ENCODE peak calls at places on chromosomes 4 and X, in six cellular contexts. One of them, this sample, is unnamed.

GRCh38 chr4:31107362-31107761 is 387.2 kb downstream of the PCDH7 start:
- DNase-seq in HFFc6: no peak
- DNase-seq in GM20000: no peak
- DNase-seq in pancreas: no peak
- DNase-seq in fibroblast of mammary gland: no peak
- DNase-seq in left ventricle myocardium inferior: no peak
- DNase-seq in this sample: no peak

GRCh38 chrX:153635788-153636668 is 11.0 kb upstream of the DUSP9 start:
- DNase-seq in left ventricle myocardium inferior: no peak
- DNase-seq in fibroblast of mammary gland: peak; percentile 4
- DNase-seq in pancreas: peak; percentile 48
- DNase-seq in HFFc6: peak; percentile 13
- DNase-seq in GM20000: peak; percentile 22
- DNase-seq in this sample: no peak

GRCh38 chrX:13051529-13052172 is 7.2 kb upstream of the FAM9C start:
- DNase-seq in fibroblast of mammary gland: no peak
- DNase-seq in HFFc6: no peak
- DNase-seq in pancreas: no peak
- DNase-seq in left ventricle myocardium inferior: no peak
- DNase-seq in GM20000: peak; percentile 41
- DNase-seq in this sample: no peak

GRCh38 chr4:147088141-147088540 is 142.5 kb upstream of the TTC29 start:
- DNase-seq in left ventricle myocardium inferior: no peak
- DNase-seq in HFFc6: no peak
- DNase-seq in GM20000: no peak
- DNase-seq in fibroblast of mammary gland: peak; percentile 25
- DNase-seq in pancreas: no peak
- DNase-seq in this sample: no peak

GRCh38 chrX:20968996-20969395 is 405.2 kb upstream of the CNKSR2 start:
- DNase-seq in GM20000: no peak
- DNase-seq in HFFc6: no peak
- DNase-seq in pancreas: no peak
- DNase-seq in fibroblast of mammary gland: peak; percentile 4
- DNase-seq in left ventricle myocardium inferior: no peak
- DNase-seq in this sample: no peak

GRCh38 chr4:71259305-71259704 is 79.5 kb upstream of the SLC4A4 start:
- DNase-seq in GM20000: no peak
- DNase-seq in fibroblast of mammary gland: no peak
- DNase-seq in left ventricle myocardium inferior: no peak
- DNase-seq in pancreas: no peak
- DNase-seq in HFFc6: no peak
- DNase-seq in this sample: no peak

GRCh38 chrX:86028681-86029080 is 18.7 kb downstream of the CHM start:
- DNase-seq in HFFc6: no peak
- DNase-seq in fibroblast of mammary gland: peak; percentile 16
- DNase-seq in left ventricle myocardium inferior: no peak
- DNase-seq in pancreas: no peak
- DNase-seq in GM20000: no peak
- DNase-seq in this sample: no peak

GRCh38 chr4:40255722-40256281 is 59.0 kb downstream of the RHOH start:
- DNase-seq in GM20000: no peak
- DNase-seq in pancreas: no peak
- DNase-seq in HFFc6: peak; percentile 99
- DNase-seq in fibroblast of mammary gland: peak; percentile 100
- DNase-seq in left ventricle myocardium inferior: no peak
- DNase-seq in this sample: peak; percentile 83

GRCh38 chrX:84747516-84747915 is 245.3 kb upstream of the HDX start:
- DNase-seq in HFFc6: no peak
- DNase-seq in GM20000: no peak
- DNase-seq in left ventricle myocardium inferior: no peak
- DNase-seq in fibroblast of mammary gland: no peak
- DNase-seq in pancreas: no peak
- DNase-seq in this sample: no peak

GRCh38 chr4:165048170-165048569 is 5.5 kb upstream of the TRIM75 start:
- DNase-seq in HFFc6: no peak
- DNase-seq in pancreas: no peak
- DNase-seq in left ventricle myocardium inferior: no peak
- DNase-seq in GM20000: no peak
- DNase-seq in fibroblast of mammary gland: no peak
- DNase-seq in this sample: no peak

GRCh38 chrX:41045960-41046567 is 39.2 kb upstream of the USP9X start:
- DNase-seq in fibroblast of mammary gland: peak; percentile 71
- DNase-seq in GM20000: no peak
- DNase-seq in left ventricle myocardium inferior: no peak
- DNase-seq in HFFc6: no peak
- DNase-seq in pancreas: no peak
- DNase-seq in this sample: peak; percentile 22

GRCh38 chrX:101229155-101229554 is 9.6 kb downstream of the DRP2 start:
- DNase-seq in pancreas: no peak
- DNase-seq in left ventricle myocardium inferior: no peak
- DNase-seq in fibroblast of mammary gland: peak; percentile 78
- DNase-seq in HFFc6: peak; percentile 64
- DNase-seq in GM20000: no peak
- DNase-seq in this sample: no peak

GRCh38 chr4:139242511-139243051 is 37.4 kb downstream of the MGARP start:
- DNase-seq in HFFc6: peak; percentile 81
- DNase-seq in GM20000: no peak
- DNase-seq in left ventricle myocardium inferior: no peak
- DNase-seq in pancreas: no peak
- DNase-seq in fibroblast of mammary gland: peak; percentile 73
- DNase-seq in this sample: no peak

GRCh38 chr4:99540287-99540939 is 23.4 kb downstream of the TRMT10A start:
- DNase-seq in left ventricle myocardium inferior: no peak
- DNase-seq in pancreas: no peak
- DNase-seq in fibroblast of mammary gland: no peak
- DNase-seq in HFFc6: no peak
- DNase-seq in GM20000: no peak
- DNase-seq in this sample: no peak

GRCh38 chrX:20029728-20030127 is 38.9 kb upstream of the BCLAF3 start:
- DNase-seq in HFFc6: no peak
- DNase-seq in GM20000: no peak
- DNase-seq in left ventricle myocardium inferior: no peak
- DNase-seq in pancreas: no peak
- DNase-seq in fibroblast of mammary gland: no peak
- DNase-seq in this sample: no peak

GRCh38 chrX:140157611-140158010 is 192.3 kb upstream of the CXorf66 start:
- DNase-seq in HFFc6: no peak
- DNase-seq in GM20000: no peak
- DNase-seq in left ventricle myocardium inferior: no peak
- DNase-seq in pancreas: no peak
- DNase-seq in fibroblast of mammary gland: peak; percentile 18
- DNase-seq in this sample: no peak

GRCh38 chrX:2696698-2697215 is 5.7 kb downstream of the CD99 start:
- DNase-seq in pancreas: no peak
- DNase-seq in left ventricle myocardium inferior: no peak
- DNase-seq in fibroblast of mammary gland: peak; percentile 95
- DNase-seq in HFFc6: peak; percentile 93
- DNase-seq in GM20000: peak; percentile 70
- DNase-seq in this sample: peak; percentile 50

GRCh38 chr4:172819353-172819752 is 349.3 kb upstream of the GALNT7 start:
- DNase-seq in left ventricle myocardium inferior: no peak
- DNase-seq in GM20000: no peak
- DNase-seq in pancreas: no peak
- DNase-seq in fibroblast of mammary gland: no peak
- DNase-seq in HFFc6: no peak
- DNase-seq in this sample: no peak

GRCh38 chr4:170750519-170750918 is 660.8 kb upstream of the AADAT start:
- DNase-seq in left ventricle myocardium inferior: no peak
- DNase-seq in HFFc6: no peak
- DNase-seq in pancreas: no peak
- DNase-seq in GM20000: no peak
- DNase-seq in fibroblast of mammary gland: no peak
- DNase-seq in this sample: no peak

GRCh38 chr4:37483610-37484009 is 202.6 kb downstream of the RELL1 start:
- DNase-seq in left ventricle myocardium inferior: no peak
- DNase-seq in pancreas: no peak
- DNase-seq in fibroblast of mammary gland: no peak
- DNase-seq in GM20000: no peak
- DNase-seq in HFFc6: no peak
- DNase-seq in this sample: no peak
- TF ChIP-seq CTCF in left ventricle myocardium inferior: no peak
- TF ChIP-seq CTCF in pancreas: no peak
- TF ChIP-seq CTCF in fibroblast of mammary gland: no peak
- TF ChIP-seq CTCF in GM20000: no peak
- TF ChIP-seq CTCF in HFFc6: no peak
- TF ChIP-seq CTCF in this sample: no peak

GRCh38 chrX:77087529-77088169 is 359.5 kb upstream of the FGF16 start:
- DNase-seq in left ventricle myocardium inferior: no peak
- DNase-seq in fibroblast of mammary gland: peak; percentile 7
- DNase-seq in GM20000: no peak
- DNase-seq in HFFc6: peak; percentile 13
- DNase-seq in pancreas: no peak
- DNase-seq in this sample: no peak
- TF ChIP-seq CTCF in left ventricle myocardium inferior: no peak
- TF ChIP-seq CTCF in fibroblast of mammary gland: no peak
- TF ChIP-seq CTCF in GM20000: no peak
- TF ChIP-seq CTCF in HFFc6: no peak
- TF ChIP-seq CTCF in pancreas: no peak
- TF ChIP-seq CTCF in this sample: no peak

GRCh38 chrX:39891781-39892180 is 206.0 kb downstream of the BCOR start:
- DNase-seq in HFFc6: no peak
- DNase-seq in fibroblast of mammary gland: no peak
- DNase-seq in left ventricle myocardium inferior: no peak
- DNase-seq in GM20000: no peak
- DNase-seq in pancreas: no peak
- DNase-seq in this sample: no peak

GRCh38 chrX:39893417-39894338 is 204.1 kb downstream of the BCOR start:
- DNase-seq in fibroblast of mammary gland: no peak
- DNase-seq in pancreas: no peak
- DNase-seq in GM20000: no peak
- DNase-seq in left ventricle myocardium inferior: no peak
- DNase-seq in HFFc6: no peak
- DNase-seq in this sample: no peak

GRCh38 chrX:39889704-39890103 is 208.1 kb downstream of the BCOR start:
- DNase-seq in fibroblast of mammary gland: no peak
- DNase-seq in GM20000: no peak
- DNase-seq in pancreas: no peak
- DNase-seq in HFFc6: no peak
- DNase-seq in left ventricle myocardium inferior: no peak
- DNase-seq in this sample: no peak

GRCh38 chrX:39888730-39889129 is 209.0 kb downstream of the BCOR start:
- DNase-seq in left ventricle myocardium inferior: no peak
- DNase-seq in GM20000: no peak
- DNase-seq in pancreas: no peak
- DNase-seq in HFFc6: no peak
- DNase-seq in fibroblast of mammary gland: no peak
- DNase-seq in this sample: no peak

GRCh38 chrX:39890807-39891206 is 207.0 kb downstream of the BCOR start:
- DNase-seq in fibroblast of mammary gland: no peak
- DNase-seq in left ventricle myocardium inferior: no peak
- DNase-seq in pancreas: no peak
- DNase-seq in HFFc6: no peak
- DNase-seq in GM20000: no peak
- DNase-seq in this sample: no peak
- TF ChIP-seq CTCF in fibroblast of mammary gland: no peak
- TF ChIP-seq CTCF in left ventricle myocardium inferior: no peak
- TF ChIP-seq CTCF in pancreas: no peak
- TF ChIP-seq CTCF in HFFc6: no peak
- TF ChIP-seq CTCF in GM20000: no peak
- TF ChIP-seq CTCF in this sample: no peak

GRCh38 chr4:140427104-140427918 is at the start of gene CLGN:
- DNase-seq in fibroblast of mammary gland: peak; percentile 31
- DNase-seq in GM20000: peak; percentile 73
- DNase-seq in pancreas: peak; percentile 90
- DNase-seq in HFFc6: no peak
- DNase-seq in left ventricle myocardium inferior: peak; percentile 77
- DNase-seq in this sample: no peak

GRCh38 chr4:140427919-140428471 is 547 bp upstream of the CLGN start:
- DNase-seq in pancreas: no peak
- DNase-seq in GM20000: no peak
- DNase-seq in fibroblast of mammary gland: no peak
- DNase-seq in left ventricle myocardium inferior: no peak
- DNase-seq in HFFc6: no peak
- DNase-seq in this sample: no peak

GRCh38 chr4:140423106-140423505 is 4.3 kb downstream of the CLGN start:
- DNase-seq in pancreas: no peak
- DNase-seq in fibroblast of mammary gland: peak; percentile 69
- DNase-seq in GM20000: no peak
- DNase-seq in HFFc6: no peak
- DNase-seq in left ventricle myocardium inferior: no peak
- DNase-seq in this sample: no peak

DNA sequence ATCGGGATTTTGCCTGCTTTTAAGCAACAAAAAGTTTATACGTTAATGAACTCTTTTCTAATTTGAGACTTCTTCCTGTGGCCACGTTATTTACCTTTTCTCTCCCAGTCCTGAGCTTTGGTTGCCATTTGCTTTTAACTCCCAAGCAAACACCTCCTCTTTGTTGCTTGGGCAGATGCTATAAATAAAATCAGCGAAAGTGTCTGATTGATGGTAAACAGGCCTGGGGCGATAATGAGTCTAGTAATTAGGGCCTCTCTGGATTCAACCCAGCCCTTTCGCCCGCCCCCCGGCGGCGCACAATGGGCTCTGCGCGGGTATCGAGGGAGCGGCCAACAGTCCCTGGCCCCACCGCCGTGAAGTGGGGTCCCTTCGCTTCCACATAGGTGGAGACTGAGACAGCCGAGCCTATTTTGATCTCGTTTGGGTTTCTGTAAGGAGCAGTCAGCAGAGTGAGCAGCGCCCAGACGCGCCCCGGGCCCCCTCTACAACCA is 791 bp downstream of the CLGN start:
- DNase-seq in HFFc6: no peak
- DNase-seq in pancreas: no peak
- DNase-seq in fibroblast of mammary gland: no peak
- DNase-seq in left ventricle myocardium inferior: peak; percentile 44
- DNase-seq in GM20000: peak; percentile 16
- DNase-seq in this sample: no peak
- TF ChIP-seq CTCF in HFFc6: no peak
- TF ChIP-seq CTCF in pancreas: no peak
- TF ChIP-seq CTCF in fibroblast of mammary gland: peak; percentile 11
- TF ChIP-seq CTCF in left ventricle myocardium inferior: no peak
- TF ChIP-seq CTCF in GM20000: no peak
- TF ChIP-seq CTCF in this sample: peak; percentile 15

DNA sequence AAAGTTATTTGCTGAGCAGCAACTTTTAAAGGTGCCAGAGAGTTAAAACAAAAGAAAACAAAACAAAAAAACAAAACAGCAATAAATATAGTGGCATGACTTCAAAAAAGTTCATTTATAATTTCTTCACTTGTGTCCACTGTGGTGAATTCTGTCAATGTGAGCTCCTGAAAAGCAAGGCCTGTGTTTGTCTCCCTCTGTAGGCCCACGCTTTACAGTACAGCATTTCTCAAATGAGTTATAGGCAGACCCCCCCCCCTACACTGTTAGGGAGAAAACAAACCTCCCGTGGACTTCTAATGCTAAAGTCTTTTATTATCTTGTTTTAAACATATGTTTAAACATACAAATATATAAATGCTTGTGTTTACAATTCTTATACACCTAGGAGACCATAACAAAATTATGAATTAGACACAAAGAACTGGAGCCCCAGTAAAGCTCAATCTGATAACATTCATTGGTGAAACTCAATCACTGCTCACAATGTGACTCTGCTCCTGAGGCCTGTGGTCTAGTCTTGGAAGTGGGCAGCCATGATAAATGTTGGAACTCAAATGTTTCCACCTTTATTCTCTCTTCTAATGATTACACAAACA is 47.0 kb upstream of the SCOC start:
- DNase-seq in pancreas: no peak
- DNase-seq in GM20000: no peak
- DNase-seq in fibroblast of mammary gland: peak; percentile 67
- DNase-seq in left ventricle myocardium inferior: no peak
- DNase-seq in HFFc6: peak; percentile 33
- DNase-seq in this sample: no peak
- TF ChIP-seq CTCF in pancreas: peak; percentile 21
- TF ChIP-seq CTCF in GM20000: no peak
- TF ChIP-seq CTCF in fibroblast of mammary gland: peak; percentile 87
- TF ChIP-seq CTCF in left ventricle myocardium inferior: peak; percentile 76
- TF ChIP-seq CTCF in HFFc6: peak; percentile 80
- TF ChIP-seq CTCF in this sample: peak; percentile 83

This sample was measured in AG09319.